ENCODE peak calls at places on chromosomes 16 and 17, in four cellular contexts. J, Y, P and C are unnamed samples.

GRCh38 chr17:48240122-48240521 is 132.6 kb downstream of the SNX11 start:
- DNase-seq in J (no peak), Y (no peak), P (peak; percentile 34), C (no peak)

GRCh38 chr16:9647981-9648701 is 534.1 kb downstream of the GRIN2A start:
- DNase-seq in J (peak; percentile 20), Y (no peak), P (peak; percentile 2), C (peak; percentile 50)

GRCh38 chr16:66457888-66458287 is 30.8 kb downstream of the BEAN1 start:
- DNase-seq in J (peak; percentile 32), Y (no peak), P (no peak), C (peak; percentile 27)

GRCh38 chr17:45828171-45829133 is 16.2 kb upstream of the SPPL2C start:
- DNase-seq in J (no peak), Y (no peak), P (no peak), C (peak; percentile 20)

GRCh38 chr17:48356866-48357265 is 73.1 kb downstream of the SKAP1 start:
- DNase-seq in J (no peak), Y (no peak), P (no peak), C (no peak)

GRCh38 chr17:17647521-17648178 is 33.6 kb upstream of the RAI1 start:
- DNase-seq in J (no peak), Y (no peak), P (no peak), C (no peak)

GRCh38 chr17:82912571-82913089 is 72.8 kb upstream of the ZNF750 start:
- DNase-seq in J (no peak), Y (no peak), P (no peak), C (no peak)

GRCh38 chr17:16434662-16435061 is 19.3 kb downstream of the TRPV2 start:
- DNase-seq in J (no peak), Y (no peak), P (no peak), C (no peak)

GRCh38 chr16:2465653-2466415 is 5.3 kb upstream of the NTN3 start:
- DNase-seq in J (no peak), Y (no peak), P (no peak), C (peak; percentile 34)

GRCh38 chr17:55520402-55520801 is 9.2 kb upstream of the SMIM36 start:
- DNase-seq in J (no peak), Y (no peak), P (no peak), C (no peak)

GRCh38 chr17:59266748-59267147 is 46.4 kb downstream of the GDPD1 start:
- DNase-seq in J (peak; percentile 9), Y (no peak), P (peak; percentile 54), C (peak; percentile 13)

GRCh38 chr16:66927012-66927436 is 1.7 kb upstream of the RRAD start:
- DNase-seq in J (peak; percentile 92), Y (peak; percentile 72), P (peak; percentile 93), C (peak; percentile 94)

GRCh38 chr16:16075463-16076399 is 126.3 kb downstream of the ABCC1 start:
- DNase-seq in J (peak; percentile 71), Y (no peak), P (peak; percentile 43), C (no peak)

GRCh38 chr16:56275076-56275475 is 83.8 kb downstream of the GNAO1 start:
- DNase-seq in J (no peak), Y (no peak), P (no peak), C (no peak)

GRCh38 chr16:4381072-4381934 is 9.7 kb downstream of the VASN start:
- DNase-seq in J (no peak), Y (no peak), P (no peak), C (no peak)

GRCh38 chr16:4320030-4320429 is 4.2 kb downstream of the GLIS2 start:
- DNase-seq in J (no peak), Y (no peak), P (peak; percentile 20), C (no peak)

GRCh38 chr17:13520899-13521572 is 80.7 kb downstream of the HS3ST3A1 start:
- DNase-seq in J (peak; percentile 78), Y (peak; percentile 67), P (peak; percentile 89), C (peak; percentile 86)

GRCh38 chr16:87470332-87470731 is 22.5 kb downstream of the ZCCHC14 start:
- DNase-seq in J (no peak), Y (no peak), P (no peak), C (peak; percentile 51)

GRCh38 chr17:309361-309888 is 43.2 kb downstream of the RPH3AL start:
- DNase-seq in J (no peak), Y (no peak), P (peak; percentile 29), C (peak; percentile 62)

GRCh38 chr17:63423251-63423950 is 22.7 kb downstream of the CYB561 start:
- DNase-seq in J (no peak), Y (no peak), P (no peak), C (no peak)

GRCh38 chr16:70687172-70687531 is 1.3 kb upstream of the MTSS2 start:
- DNase-seq in J (no peak), Y (no peak), P (no peak), C (no peak)

GRCh38 chr16:518858-519257 is 8.7 kb upstream of the CAPN15 start:
- DNase-seq in J (no peak), Y (no peak), P (no peak), C (no peak)

GRCh38 chr16:84596801-84597517 is 20.9 kb downstream of the COTL1 start:
- DNase-seq in J (no peak), Y (no peak), P (no peak), C (no peak)

GRCh38 chr16:64131423-64131822 is 990.4 kb downstream of the CDH11 start:
- DNase-seq in J (no peak), Y (no peak), P (no peak), C (no peak)

GRCh38 chr16:25950586-25951201 is 258.9 kb downstream of the HS3ST4 start:
- DNase-seq in J (no peak), Y (no peak), P (no peak), C (no peak)

GRCh38 chr16:88365244-88365865 is 17.4 kb upstream of the ZNF469 start:
- DNase-seq in J (no peak), Y (no peak), P (no peak), C (no peak)

GRCh38 chr17:62714016-62714777 is 86.7 kb downstream of the MRC2 start:
- DNase-seq in J (no peak), Y (peak; percentile 31), P (no peak), C (peak; percentile 78)

GRCh38 chr17:27810211-27810901 is 10.0 kb upstream of the NOS2 start:
- DNase-seq in J (no peak), Y (no peak), P (no peak), C (no peak)

GRCh38 chr16:11742041-11742535 is 569 bp downstream of the TXNDC11 start:
- DNase-seq in J (no peak), Y (no peak), P (no peak), C (no peak)

GRCh38 chr17:78979780-78980623 is at the start of gene LGALS3BP:
- DNase-seq in J (peak; percentile 72), Y (no peak), P (peak; percentile 95), C (peak; percentile 39)